ENCODE peak calls at places on chromosomes 4 and X, in six cellular contexts. One of them, this sample, is unnamed.

GRCh38 chr4:19756661-19757060 is 495.0 kb upstream of the SLIT2 start:
- DNase-seq in heart left ventricle: no peak
- DNase-seq in CD8-positive, alpha-beta memory T cell: no peak
- DNase-seq in esophagus squamous epithelium: no peak
- DNase-seq in psoas muscle: no peak
- DNase-seq in ascending aorta: no peak
- DNase-seq in this sample: no peak

GRCh38 chrX:134423606-134424005 is 36.4 kb upstream of the HPRT1 start:
- DNase-seq in heart left ventricle: no peak
- DNase-seq in CD8-positive, alpha-beta memory T cell: no peak
- DNase-seq in esophagus squamous epithelium: no peak
- DNase-seq in psoas muscle: no peak
- DNase-seq in ascending aorta: no peak
- DNase-seq in this sample: no peak

GRCh38 chr4:73731968-73732610 is 8.3 kb upstream of the CXCL8 start:
- DNase-seq in heart left ventricle: no peak
- DNase-seq in CD8-positive, alpha-beta memory T cell: no peak
- DNase-seq in esophagus squamous epithelium: peak; percentile 1
- DNase-seq in psoas muscle: no peak
- DNase-seq in ascending aorta: no peak
- DNase-seq in this sample: no peak

GRCh38 chrX:1646009-1646408 is 31.1 kb downstream of the ASMT start:
- DNase-seq in heart left ventricle: no peak
- DNase-seq in CD8-positive, alpha-beta memory T cell: no peak
- DNase-seq in esophagus squamous epithelium: no peak
- DNase-seq in psoas muscle: no peak
- DNase-seq in ascending aorta: no peak
- DNase-seq in this sample: no peak

GRCh38 chr4:53605783-53606182 is 14.5 kb upstream of the LNX1 start:
- DNase-seq in heart left ventricle: no peak
- DNase-seq in CD8-positive, alpha-beta memory T cell: no peak
- DNase-seq in esophagus squamous epithelium: no peak
- DNase-seq in psoas muscle: no peak
- DNase-seq in ascending aorta: no peak
- DNase-seq in this sample: no peak

GRCh38 chr4:184444953-184445309 is 29.4 kb downstream of the IRF2 start:
- DNase-seq in heart left ventricle: no peak
- DNase-seq in CD8-positive, alpha-beta memory T cell: no peak
- DNase-seq in esophagus squamous epithelium: no peak
- DNase-seq in psoas muscle: no peak
- DNase-seq in ascending aorta: no peak
- DNase-seq in this sample: no peak

GRCh38 chrX:2645563-2645962 is 45.5 kb upstream of the CD99 start:
- DNase-seq in heart left ventricle: no peak
- DNase-seq in CD8-positive, alpha-beta memory T cell: no peak
- DNase-seq in esophagus squamous epithelium: no peak
- DNase-seq in psoas muscle: no peak
- DNase-seq in ascending aorta: no peak
- DNase-seq in this sample: no peak

GRCh38 chr4:110621839-110622751 is 782 bp downstream of the PITX2 start:
- DNase-seq in heart left ventricle: no peak
- DNase-seq in CD8-positive, alpha-beta memory T cell: no peak
- DNase-seq in esophagus squamous epithelium: no peak
- DNase-seq in psoas muscle: no peak
- DNase-seq in ascending aorta: no peak
- DNase-seq in this sample: no peak

GRCh38 chr4:149264093-149264733 is 551.4 kb downstream of the IQCM start:
- DNase-seq in heart left ventricle: no peak
- DNase-seq in CD8-positive, alpha-beta memory T cell: no peak
- DNase-seq in esophagus squamous epithelium: no peak
- DNase-seq in psoas muscle: no peak
- DNase-seq in ascending aorta: no peak
- DNase-seq in this sample: no peak

GRCh38 chr4:40335508-40335860 is 351 bp downstream of the CHRNA9 start:
- DNase-seq in heart left ventricle: no peak
- DNase-seq in CD8-positive, alpha-beta memory T cell: no peak
- DNase-seq in esophagus squamous epithelium: no peak
- DNase-seq in psoas muscle: no peak
- DNase-seq in ascending aorta: no peak
- DNase-seq in this sample: no peak

GRCh38 chrX:135194684-135195083 is 23.5 kb upstream of the CT55 start:
- DNase-seq in heart left ventricle: no peak
- DNase-seq in CD8-positive, alpha-beta memory T cell: no peak
- DNase-seq in esophagus squamous epithelium: no peak
- DNase-seq in psoas muscle: no peak
- DNase-seq in ascending aorta: no peak
- DNase-seq in this sample: no peak

GRCh38 chr4:55424791-55425190 is 29.0 kb downstream of the TMEM165 start:
- DNase-seq in heart left ventricle: no peak
- DNase-seq in CD8-positive, alpha-beta memory T cell: no peak
- DNase-seq in esophagus squamous epithelium: no peak
- DNase-seq in psoas muscle: no peak
- DNase-seq in ascending aorta: no peak
- DNase-seq in this sample: no peak

GRCh38 chr4:107392951-107393350 is 327.1 kb downstream of the PAPSS1 start:
- DNase-seq in heart left ventricle: no peak
- DNase-seq in CD8-positive, alpha-beta memory T cell: no peak
- DNase-seq in esophagus squamous epithelium: no peak
- DNase-seq in psoas muscle: peak; percentile 66
- DNase-seq in ascending aorta: no peak
- DNase-seq in this sample: no peak

GRCh38 chr4:71262161-71262560 is 76.7 kb upstream of the SLC4A4 start:
- DNase-seq in heart left ventricle: no peak
- DNase-seq in CD8-positive, alpha-beta memory T cell: no peak
- DNase-seq in esophagus squamous epithelium: no peak
- DNase-seq in psoas muscle: no peak
- DNase-seq in ascending aorta: no peak
- DNase-seq in this sample: no peak

GRCh38 chrX:107775734-107776511 is at the start of gene TSC22D3:
- DNase-seq in heart left ventricle: peak; percentile 76
- DNase-seq in CD8-positive, alpha-beta memory T cell: peak; percentile 44
- DNase-seq in esophagus squamous epithelium: peak; percentile 18
- DNase-seq in psoas muscle: peak; percentile 92
- DNase-seq in ascending aorta: peak; percentile 47
- DNase-seq in this sample: peak; percentile 49

GRCh38 chrX:30308263-30309138 is 689 bp downstream of the NR0B1 start:
- DNase-seq in heart left ventricle: no peak
- DNase-seq in CD8-positive, alpha-beta memory T cell: no peak
- DNase-seq in esophagus squamous epithelium: no peak
- DNase-seq in psoas muscle: peak; percentile 48
- DNase-seq in ascending aorta: no peak
- DNase-seq in this sample: no peak

GRCh38 chr4:98950925-98951324 is 22.0 kb upstream of the EIF4E start:
- DNase-seq in heart left ventricle: no peak
- DNase-seq in CD8-positive, alpha-beta memory T cell: no peak
- DNase-seq in esophagus squamous epithelium: no peak
- DNase-seq in psoas muscle: no peak
- DNase-seq in ascending aorta: no peak
- DNase-seq in this sample: no peak

GRCh38 chr4:164439037-164439436 is 314.9 kb upstream of the SMIM31 start:
- DNase-seq in heart left ventricle: no peak
- DNase-seq in CD8-positive, alpha-beta memory T cell: no peak
- DNase-seq in esophagus squamous epithelium: no peak
- DNase-seq in psoas muscle: no peak
- DNase-seq in ascending aorta: no peak
- DNase-seq in this sample: no peak

GRCh38 chr4:113587156-113587555 is 174.4 kb downstream of the CAMK2D start:
- DNase-seq in heart left ventricle: no peak
- DNase-seq in CD8-positive, alpha-beta memory T cell: no peak
- DNase-seq in esophagus squamous epithelium: no peak
- DNase-seq in psoas muscle: no peak
- DNase-seq in ascending aorta: no peak
- DNase-seq in this sample: no peak

GRCh38 chr4:68451246-68452211 is 4.3 kb downstream of the TMPRSS11E start:
- DNase-seq in heart left ventricle: no peak
- DNase-seq in CD8-positive, alpha-beta memory T cell: no peak
- DNase-seq in esophagus squamous epithelium: no peak
- DNase-seq in psoas muscle: no peak
- DNase-seq in ascending aorta: no peak
- DNase-seq in this sample: no peak

GRCh38 chrX:23699636-23700194 is 32.4 kb downstream of the PRDX4 start:
- DNase-seq in heart left ventricle: peak; percentile 7
- DNase-seq in CD8-positive, alpha-beta memory T cell: no peak
- DNase-seq in esophagus squamous epithelium: no peak
- DNase-seq in psoas muscle: no peak
- DNase-seq in ascending aorta: no peak
- DNase-seq in this sample: no peak
- H3K4me3 ChIP-seq in heart left ventricle: no peak overlapping the region
- H3K4me3 ChIP-seq in CD8-positive, alpha-beta memory T cell: no peak overlapping the region
- H3K4me3 ChIP-seq in esophagus squamous epithelium: no peak overlapping the region
- H3K4me3 ChIP-seq in psoas muscle: no peak overlapping the region
- H3K4me3 ChIP-seq in ascending aorta: no peak overlapping the region
- H3K4me3 ChIP-seq in this sample: no peak overlapping the region

GRCh38 chrX:44344194-44344593 is 722 bp upstream of the EFHC2 start:
- DNase-seq in heart left ventricle: peak; percentile 7
- DNase-seq in CD8-positive, alpha-beta memory T cell: peak; percentile 54
- DNase-seq in esophagus squamous epithelium: no peak
- DNase-seq in psoas muscle: no peak
- DNase-seq in ascending aorta: no peak
- DNase-seq in this sample: peak; percentile 39

GRCh38 chrX:44344687-44345086 is 1.2 kb upstream of the EFHC2 start:
- DNase-seq in heart left ventricle: no peak
- DNase-seq in CD8-positive, alpha-beta memory T cell: no peak
- DNase-seq in esophagus squamous epithelium: no peak
- DNase-seq in psoas muscle: no peak
- DNase-seq in ascending aorta: no peak
- DNase-seq in this sample: peak; percentile 3

GRCh38 chrX:44343412-44343942 is at the start of gene EFHC2:
- DNase-seq in heart left ventricle: peak; percentile 43
- DNase-seq in CD8-positive, alpha-beta memory T cell: peak; percentile 43
- DNase-seq in esophagus squamous epithelium: no peak
- DNase-seq in psoas muscle: peak; percentile 52
- DNase-seq in ascending aorta: no peak
- DNase-seq in this sample: peak; percentile 36

GRCh38 chrX:44338361-44338760 is 5.1 kb downstream of the EFHC2 start:
- DNase-seq in heart left ventricle: no peak
- DNase-seq in CD8-positive, alpha-beta memory T cell: no peak
- DNase-seq in esophagus squamous epithelium: no peak
- DNase-seq in psoas muscle: no peak
- DNase-seq in ascending aorta: no peak
- DNase-seq in this sample: no peak

DNA sequence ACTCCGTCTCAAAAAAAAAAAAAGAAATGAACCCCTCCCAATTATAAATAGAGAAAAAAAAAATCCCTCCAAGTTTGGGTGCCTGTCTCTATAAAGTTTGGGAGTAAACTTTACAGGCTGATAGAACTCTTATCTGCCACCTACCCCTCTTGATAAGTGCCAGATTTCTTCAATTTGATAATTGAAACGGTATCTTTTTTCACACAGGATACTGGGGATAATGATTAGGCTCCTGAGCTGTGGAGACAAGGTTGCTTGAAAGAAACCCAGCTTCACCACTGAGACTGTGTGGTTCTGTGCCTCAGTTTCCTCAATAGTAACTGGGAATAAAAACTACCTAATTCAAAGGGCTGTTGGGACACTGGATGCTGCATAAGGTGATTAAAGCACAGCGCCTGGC is 606 bp downstream of the EFHC2 start:
- DNase-seq in heart left ventricle: no peak
- DNase-seq in CD8-positive, alpha-beta memory T cell: no peak
- DNase-seq in esophagus squamous epithelium: no peak
- DNase-seq in psoas muscle: no peak
- DNase-seq in ascending aorta: no peak
- DNase-seq in this sample: no peak
- H3K27ac ChIP-seq in heart left ventricle: peak overlapping the region; percentile 59
- H3K27ac ChIP-seq in CD8-positive, alpha-beta memory T cell: peak overlapping the region; percentile 81
- H3K27ac ChIP-seq in esophagus squamous epithelium: no peak overlapping the region
- H3K27ac ChIP-seq in psoas muscle: no peak overlapping the region
- H3K27ac ChIP-seq in ascending aorta: no peak overlapping the region
- H3K27ac ChIP-seq in this sample: peak overlapping the region; percentile 86

GRCh38 chr4:76120199-76120598 is 28.0 kb downstream of the NUP54 start:
- DNase-seq in heart left ventricle: no peak
- DNase-seq in CD8-positive, alpha-beta memory T cell: no peak
- DNase-seq in esophagus squamous epithelium: no peak
- DNase-seq in psoas muscle: no peak
- DNase-seq in ascending aorta: no peak
- DNase-seq in this sample: no peak
- H3K36me3 ChIP-seq in heart left ventricle: peaks cover 9% of the 10 kb centered on the region
- H3K36me3 ChIP-seq in CD8-positive, alpha-beta memory T cell: peaks cover 38% of the 10 kb centered on the region
- H3K36me3 ChIP-seq in esophagus squamous epithelium: peaks cover 23% of the 10 kb centered on the region
- H3K36me3 ChIP-seq in psoas muscle: no peaks in the 10 kb centered on the region
- H3K36me3 ChIP-seq in ascending aorta: peaks cover 26% of the 10 kb centered on the region
- H3K36me3 ChIP-seq in this sample: peaks cover 61% of the 10 kb centered on the region

DNA sequence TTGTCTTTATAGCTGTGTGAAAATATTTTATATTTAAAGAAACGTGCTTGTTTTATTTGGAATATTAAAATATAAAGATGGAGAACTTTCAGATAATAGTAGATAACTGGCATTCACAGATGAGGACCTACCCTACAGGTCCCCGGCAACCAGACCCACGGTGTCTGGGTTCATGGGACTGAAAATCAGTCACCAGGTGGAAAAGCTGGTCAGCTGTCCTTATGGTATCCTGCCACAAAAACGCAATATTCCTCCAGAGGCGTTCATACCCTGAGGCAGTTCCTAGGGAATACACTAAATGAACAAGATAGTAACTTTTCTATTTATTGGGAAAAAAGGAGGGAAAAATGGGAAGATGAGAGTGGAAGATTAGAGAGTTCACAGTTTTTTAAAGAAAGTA is 1.2 kb downstream of the TLR6 start:
- DNase-seq in heart left ventricle: no peak
- DNase-seq in CD8-positive, alpha-beta memory T cell: no peak
- DNase-seq in esophagus squamous epithelium: no peak
- DNase-seq in psoas muscle: no peak
- DNase-seq in ascending aorta: no peak
- DNase-seq in this sample: no peak
- H3K4me3 ChIP-seq in heart left ventricle: no peak overlapping the region
- H3K4me3 ChIP-seq in CD8-positive, alpha-beta memory T cell: no peak overlapping the region
- H3K4me3 ChIP-seq in esophagus squamous epithelium: peak overlapping the region; percentile 39
- H3K4me3 ChIP-seq in psoas muscle: peak overlapping the region; percentile 7
- H3K4me3 ChIP-seq in ascending aorta: no peak overlapping the region
- H3K4me3 ChIP-seq in this sample: no peak overlapping the region